ENCODE peak calls at places on chromosomes 12 and 14, in seven cellular contexts. One of them, this sample, is unnamed.

GRCh38 chr14:105497671-105498429 is 6.8 kb downstream of the TEDC1 start:
- DNase-seq in uterus: no peak
- DNase-seq in esophagus muscularis mucosa: no peak
- DNase-seq in H54: no peak
- DNase-seq in prostate gland: no peak
- DNase-seq in endothelial cell of umbilical vein: no peak
- DNase-seq in transverse colon: no peak
- DNase-seq in this sample: peak; percentile 15

GRCh38 chr12:57086951-57087688 is 1.8 kb upstream of the NAB2 start:
- DNase-seq in uterus: peak; percentile 96
- DNase-seq in H54: peak; percentile 60
- DNase-seq in transverse colon: peak; percentile 89
- DNase-seq in esophagus muscularis mucosa: peak; percentile 97
- DNase-seq in prostate gland: peak; percentile 90
- DNase-seq in endothelial cell of umbilical vein: peak; percentile 76
- DNase-seq in this sample: no peak

GRCh38 chr14:73289729-73290128 is 52.4 kb downstream of the PAPLN start:
- DNase-seq in H54: no peak
- DNase-seq in prostate gland: no peak
- DNase-seq in endothelial cell of umbilical vein: no peak
- DNase-seq in transverse colon: no peak
- DNase-seq in uterus: no peak
- DNase-seq in esophagus muscularis mucosa: no peak
- DNase-seq in this sample: no peak

GRCh38 chr12:124852911-124853441 is 10.7 kb downstream of the SCARB1 start:
- DNase-seq in esophagus muscularis mucosa: no peak
- DNase-seq in endothelial cell of umbilical vein: no peak
- DNase-seq in H54: no peak
- DNase-seq in prostate gland: no peak
- DNase-seq in uterus: no peak
- DNase-seq in transverse colon: no peak
- DNase-seq in this sample: no peak

GRCh38 chr14:85565862-85566296 is 35.9 kb downstream of the FLRT2 start:
- DNase-seq in prostate gland: no peak
- DNase-seq in esophagus muscularis mucosa: no peak
- DNase-seq in H54: no peak
- DNase-seq in endothelial cell of umbilical vein: peak; percentile 89
- DNase-seq in uterus: no peak
- DNase-seq in transverse colon: no peak
- DNase-seq in this sample: no peak

GRCh38 chr12:44775916-44776315 is 100.2 kb downstream of the NELL2 start:
- DNase-seq in H54: no peak
- DNase-seq in prostate gland: no peak
- DNase-seq in uterus: no peak
- DNase-seq in transverse colon: no peak
- DNase-seq in endothelial cell of umbilical vein: no peak
- DNase-seq in esophagus muscularis mucosa: no peak
- DNase-seq in this sample: no peak

GRCh38 chr14:23154876-23155587 is 28.4 kb downstream of the SLC7A8 start:
- DNase-seq in transverse colon: peak; percentile 61
- DNase-seq in uterus: peak; percentile 83
- DNase-seq in H54: peak; percentile 54
- DNase-seq in prostate gland: peak; percentile 91
- DNase-seq in endothelial cell of umbilical vein: peak; percentile 85
- DNase-seq in esophagus muscularis mucosa: peak; percentile 95
- DNase-seq in this sample: no peak

GRCh38 chr12:54413284-54414190 is 5.5 kb downstream of the ITGA5 start:
- DNase-seq in endothelial cell of umbilical vein: peak; percentile 85
- DNase-seq in esophagus muscularis mucosa: no peak
- DNase-seq in prostate gland: no peak
- DNase-seq in H54: no peak
- DNase-seq in uterus: no peak
- DNase-seq in transverse colon: peak; percentile 55
- DNase-seq in this sample: peak; percentile 59

GRCh38 chr12:115872919-115873357 is 404.6 kb downstream of the MED13L start:
- DNase-seq in esophagus muscularis mucosa: no peak
- DNase-seq in H54: no peak
- DNase-seq in endothelial cell of umbilical vein: no peak
- DNase-seq in prostate gland: peak; percentile 98
- DNase-seq in uterus: no peak
- DNase-seq in transverse colon: peak; percentile 91
- DNase-seq in this sample: no peak

GRCh38 chr12:44286336-44286735 is 450.5 kb downstream of the TMEM117 start:
- DNase-seq in uterus: no peak
- DNase-seq in esophagus muscularis mucosa: no peak
- DNase-seq in endothelial cell of umbilical vein: peak; percentile 1
- DNase-seq in prostate gland: no peak
- DNase-seq in transverse colon: no peak
- DNase-seq in H54: no peak
- DNase-seq in this sample: no peak

GRCh38 chr14:21534576-21534975 is 8.4 kb upstream of the SALL2 start:
- DNase-seq in esophagus muscularis mucosa: no peak
- DNase-seq in uterus: no peak
- DNase-seq in prostate gland: no peak
- DNase-seq in H54: no peak
- DNase-seq in endothelial cell of umbilical vein: no peak
- DNase-seq in transverse colon: no peak
- DNase-seq in this sample: no peak

GRCh38 chr12:62210422-62210821 is 49.8 kb upstream of the USP15 start:
- DNase-seq in endothelial cell of umbilical vein: peak; percentile 39
- DNase-seq in uterus: no peak
- DNase-seq in H54: no peak
- DNase-seq in transverse colon: peak; percentile 28
- DNase-seq in prostate gland: no peak
- DNase-seq in esophagus muscularis mucosa: no peak
- DNase-seq in this sample: no peak

GRCh38 chr12:56222531-56222895 is 791 bp upstream of the RNF41 start:
- DNase-seq in uterus: no peak
- DNase-seq in prostate gland: no peak
- DNase-seq in H54: no peak
- DNase-seq in endothelial cell of umbilical vein: no peak
- DNase-seq in transverse colon: no peak
- DNase-seq in esophagus muscularis mucosa: no peak
- DNase-seq in this sample: no peak

GRCh38 chr12:88553941-88554658 is 26.2 kb downstream of the KITLG start:
- DNase-seq in endothelial cell of umbilical vein: peak; percentile 87
- DNase-seq in uterus: no peak
- DNase-seq in prostate gland: peak; percentile 73
- DNase-seq in H54: no peak
- DNase-seq in transverse colon: no peak
- DNase-seq in esophagus muscularis mucosa: no peak
- DNase-seq in this sample: no peak

GRCh38 chr14:60922050-60922449 is 58.8 kb downstream of the TRMT5 start:
- DNase-seq in endothelial cell of umbilical vein: peak; percentile 78
- DNase-seq in esophagus muscularis mucosa: no peak
- DNase-seq in H54: no peak
- DNase-seq in transverse colon: no peak
- DNase-seq in uterus: no peak
- DNase-seq in prostate gland: no peak
- DNase-seq in this sample: no peak

GRCh38 chr14:71466942-71467341 is 465.3 kb upstream of the RGS6 start:
- DNase-seq in uterus: no peak
- DNase-seq in endothelial cell of umbilical vein: no peak
- DNase-seq in esophagus muscularis mucosa: no peak
- DNase-seq in H54: no peak
- DNase-seq in transverse colon: no peak
- DNase-seq in prostate gland: no peak
- DNase-seq in this sample: no peak
- TF ChIP-seq POLR2A in uterus: no peak
- TF ChIP-seq POLR2A in endothelial cell of umbilical vein: no peak
- TF ChIP-seq POLR2A in esophagus muscularis mucosa: no peak
- TF ChIP-seq POLR2A in H54: no peak
- TF ChIP-seq POLR2A in transverse colon: no peak
- TF ChIP-seq POLR2A in prostate gland: no peak
- TF ChIP-seq POLR2A in this sample: no peak

GRCh38 chr12:123633379-123634141 is at the start of the genes EIF2B1 and GTF2H3:
- DNase-seq in H54: peak; percentile 96
- DNase-seq in prostate gland: peak; percentile 94
- DNase-seq in endothelial cell of umbilical vein: peak; percentile 96
- DNase-seq in transverse colon: peak; percentile 97
- DNase-seq in uterus: peak; percentile 97
- DNase-seq in esophagus muscularis mucosa: peak; percentile 99
- DNase-seq in this sample: peak; percentile 97
- TF ChIP-seq POLR2A in H54: peak; percentile 80
- TF ChIP-seq POLR2A in prostate gland: peak; percentile 38
- TF ChIP-seq POLR2A in endothelial cell of umbilical vein: peak; percentile 98
- TF ChIP-seq POLR2A in transverse colon: peak; percentile 82
- TF ChIP-seq POLR2A in uterus: peak; percentile 35
- TF ChIP-seq POLR2A in esophagus muscularis mucosa: no peak
- TF ChIP-seq POLR2A in this sample: peak; percentile 99

GRCh38 chr12:6451348-6452244 is at the start of gene TAPBPL:
- DNase-seq in prostate gland: peak; percentile 87
- DNase-seq in esophagus muscularis mucosa: peak; percentile 97
- DNase-seq in uterus: peak; percentile 83
- DNase-seq in transverse colon: peak; percentile 89
- DNase-seq in endothelial cell of umbilical vein: peak; percentile 89
- DNase-seq in H54: peak; percentile 74
- DNase-seq in this sample: peak; percentile 68
- TF ChIP-seq POLR2A in prostate gland: peak; percentile 59
- TF ChIP-seq POLR2A in esophagus muscularis mucosa: peak; percentile 35
- TF ChIP-seq POLR2A in uterus: peak; percentile 72
- TF ChIP-seq POLR2A in transverse colon: peak; percentile 78
- TF ChIP-seq POLR2A in endothelial cell of umbilical vein: peak; percentile 41
- TF ChIP-seq POLR2A in H54: peak; percentile 53
- TF ChIP-seq POLR2A in this sample: no peak

DNA sequence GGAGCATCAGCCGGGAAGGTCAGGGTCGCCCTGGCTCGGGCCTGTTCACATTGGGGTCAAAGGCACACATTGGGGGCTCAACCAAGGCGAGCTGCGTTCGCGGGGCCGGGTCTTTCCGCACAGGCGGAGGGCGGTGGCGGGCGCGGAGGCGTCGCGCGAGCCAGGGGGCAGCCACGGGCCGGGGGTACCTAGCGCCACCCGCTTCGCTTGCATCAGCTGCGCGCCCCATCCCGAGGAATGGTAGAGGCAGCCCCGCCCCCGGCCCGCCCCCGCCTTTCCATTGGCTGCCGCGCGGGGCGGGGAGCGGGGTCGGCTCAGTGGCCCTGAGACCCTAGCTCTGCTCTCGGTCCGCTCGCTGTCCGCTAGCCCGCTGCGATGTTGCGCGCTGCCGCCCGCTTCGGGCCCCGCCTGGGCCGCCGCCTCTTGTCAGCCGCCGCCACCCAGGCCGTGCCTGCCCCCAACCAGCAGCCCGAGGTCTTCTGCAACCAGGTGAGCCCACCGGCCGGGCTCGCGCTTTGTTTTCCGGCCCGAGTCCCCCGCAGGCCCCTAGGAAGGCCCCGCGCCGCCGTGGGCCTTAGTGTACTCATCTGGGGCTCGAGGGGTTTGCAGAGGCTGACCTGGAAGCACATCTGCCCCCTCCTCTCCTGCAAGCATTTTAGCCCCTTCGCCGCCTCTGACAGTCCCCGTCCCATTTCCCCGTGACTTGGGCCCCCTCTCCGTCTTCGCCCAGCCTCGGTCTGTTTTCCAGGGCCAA is at the start of gene ALDH2:
- DNase-seq in prostate gland: peak; percentile 81
- DNase-seq in H54: no peak
- DNase-seq in esophagus muscularis mucosa: no peak
- DNase-seq in uterus: peak; percentile 82
- DNase-seq in transverse colon: peak; percentile 84
- DNase-seq in endothelial cell of umbilical vein: peak; percentile 77
- DNase-seq in this sample: peak; percentile 60
- TF ChIP-seq POLR2A in prostate gland: peak; percentile 91
- TF ChIP-seq POLR2A in H54: no peak
- TF ChIP-seq POLR2A in esophagus muscularis mucosa: peak; percentile 60
- TF ChIP-seq POLR2A in uterus: peak; percentile 72
- TF ChIP-seq POLR2A in transverse colon: peak; percentile 86
- TF ChIP-seq POLR2A in endothelial cell of umbilical vein: peak; percentile 82
- TF ChIP-seq POLR2A in this sample: no peak

DNA sequence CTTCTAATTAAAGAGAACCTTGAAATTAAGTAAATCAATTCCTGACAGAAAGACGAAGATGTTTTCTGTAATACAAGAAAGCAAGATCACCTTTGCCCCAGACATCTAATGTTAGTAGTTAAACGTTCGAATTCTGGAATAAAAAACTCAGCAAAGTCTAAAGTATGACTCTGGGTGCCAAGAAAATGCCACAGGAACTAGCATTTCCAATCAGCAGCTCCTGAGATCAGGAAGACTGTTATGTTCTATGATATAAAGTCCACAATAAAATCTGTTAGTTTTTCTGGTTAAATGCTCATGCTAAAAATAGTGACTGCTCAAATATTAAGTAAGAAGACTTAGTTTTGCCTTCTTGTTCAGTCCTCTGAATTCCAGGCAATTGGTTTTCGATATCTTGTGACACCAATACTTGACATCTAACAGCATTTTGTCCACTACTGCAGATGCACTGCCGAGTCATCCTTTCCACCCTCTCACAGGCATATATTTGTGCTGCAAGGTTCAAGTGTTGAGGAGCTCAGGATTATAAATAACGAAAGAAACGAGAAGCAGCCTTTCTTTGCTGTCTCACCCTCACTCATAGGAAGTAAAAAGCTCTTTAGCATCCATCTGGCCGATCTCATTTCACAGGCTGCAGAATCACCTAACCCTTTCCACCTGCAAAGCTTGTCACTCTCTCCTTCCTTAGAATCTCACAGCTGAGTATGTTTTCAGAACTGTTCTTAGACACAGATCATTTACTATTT is 32.0 kb downstream of the SSH1 start:
- DNase-seq in esophagus muscularis mucosa: no peak
- DNase-seq in transverse colon: no peak
- DNase-seq in uterus: no peak
- DNase-seq in H54: no peak
- DNase-seq in prostate gland: no peak
- DNase-seq in endothelial cell of umbilical vein: no peak
- DNase-seq in this sample: no peak
- TF ChIP-seq POLR2A in esophagus muscularis mucosa: no peak
- TF ChIP-seq POLR2A in transverse colon: no peak
- TF ChIP-seq POLR2A in uterus: no peak
- TF ChIP-seq POLR2A in H54: no peak
- TF ChIP-seq POLR2A in prostate gland: no peak
- TF ChIP-seq POLR2A in endothelial cell of umbilical vein: no peak
- TF ChIP-seq POLR2A in this sample: no peak

GRCh38 chr14:87992349-87992719 is 648 bp downstream of the GALC start:
- DNase-seq in endothelial cell of umbilical vein: no peak
- DNase-seq in uterus: no peak
- DNase-seq in esophagus muscularis mucosa: no peak
- DNase-seq in H54: no peak
- DNase-seq in transverse colon: no peak
- DNase-seq in prostate gland: no peak
- DNase-seq in this sample: no peak
- TF ChIP-seq POLR2A in endothelial cell of umbilical vein: no peak
- TF ChIP-seq POLR2A in uterus: no peak
- TF ChIP-seq POLR2A in esophagus muscularis mucosa: no peak
- TF ChIP-seq POLR2A in H54: no peak
- TF ChIP-seq POLR2A in transverse colon: no peak
- TF ChIP-seq POLR2A in prostate gland: no peak
- TF ChIP-seq POLR2A in this sample: no peak

GRCh38 chr12:6978188-6978986 is 7.7 kb downstream of the EMG1 start:
- DNase-seq in H54: no peak
- DNase-seq in prostate gland: peak; percentile 58
- DNase-seq in uterus: no peak
- DNase-seq in esophagus muscularis mucosa: no peak
- DNase-seq in transverse colon: no peak
- DNase-seq in endothelial cell of umbilical vein: no peak
- DNase-seq in this sample: no peak
- TF ChIP-seq POLR2A in H54: no peak
- TF ChIP-seq POLR2A in prostate gland: no peak
- TF ChIP-seq POLR2A in uterus: no peak
- TF ChIP-seq POLR2A in esophagus muscularis mucosa: no peak
- TF ChIP-seq POLR2A in transverse colon: no peak
- TF ChIP-seq POLR2A in endothelial cell of umbilical vein: peak; percentile 32
- TF ChIP-seq POLR2A in this sample: no peak

This sample was measured in GM12891.